ENCODE peak calls at places on chromosomes 4 and X, in five cellular contexts. E is K562, Z is HepG2, M is H1, G is colonic mucosa. C is an unnamed sample.
A peak's percentile ranks its signal among the peaks of the same experiment; 100 is the strongest.

GRCh38 chr4:7295917-7296660 is 103.8 kb downstream of the SORCS2 start:
- DNase-seq in E (peak; percentile 44), Z (no peak), M (peak; percentile 62), G (peak; percentile 25), C (peak; percentile 71)

GRCh38 chrX:129733335-129733734 is 5.4 kb upstream of the XPNPEP2 start:
- DNase-seq in E (no peak), Z (no peak), M (no peak), G (no peak), C (peak; percentile 13)

GRCh38 chrX:117996918-117997480 is 119.6 kb downstream of the KLHL13 start:
- DNase-seq in E (no peak), Z (peak; percentile 0), M (no peak), G (no peak), C (no peak)

GRCh38 chrX:111244238-111244750 is 26.0 kb downstream of the CAPN6 start:
- DNase-seq in E (peak; percentile 16), Z (peak; percentile 0), M (no peak), G (no peak), C (no peak)

GRCh38 chrX:30787012-30787411 is 102.0 kb downstream of the TAB3 start:
- DNase-seq in E (no peak), Z (no peak), M (no peak), G (no peak), C (peak; percentile 22)

GRCh38 chr4:63430105-63430504 is 979.1 kb downstream of the TECRL start:
- DNase-seq in E (no peak), Z (no peak), M (no peak), G (no peak), C (no peak)

GRCh38 chr4:110614173-110614948 is 8.5 kb downstream of the PITX2 start:
- DNase-seq in E (no peak), Z (no peak), M (peak; percentile 68), G (no peak), C (peak; percentile 97)

GRCh38 chrX:20487227-20487626 is 220.5 kb upstream of the RPS6KA3 start:
- DNase-seq in E (no peak), Z (no peak), M (no peak), G (no peak), C (no peak)

GRCh38 chr4:1244978-1245471 is 3.9 kb downstream of the CTBP1 start:
- DNase-seq in E (no peak), Z (no peak), M (no peak), G (no peak), C (peak; percentile 32)

GRCh38 chrX:1358793-1359476 is 22.4 kb downstream of the IL3RA start:
- DNase-seq in E (no peak), Z (no peak), M (no peak), G (no peak), C (no peak)

GRCh38 chr4:128769011-128769410 is 40.5 kb upstream of the JADE1 start:
- DNase-seq in E (no peak), Z (no peak), M (no peak), G (no peak), C (no peak)

GRCh38 chrX:125203379-125203736 is 116.3 kb upstream of the TEX13C start:
- DNase-seq in E (no peak), Z (no peak), M (peak; percentile 61), G (no peak), C (peak; percentile 70)
- H3K9ac ChIP-seq in E (no peak overlapping the region), Z (no peak overlapping the region), M (no peak overlapping the region), G (no peak overlapping the region), C (no peak overlapping the region)

GRCh38 chr4:38055566-38055965 is 95.4 kb downstream of the PTTG2 start:
- DNase-seq in E (no peak), Z (no peak), M (no peak), G (no peak), C (peak; percentile 72)

GRCh38 chr4:38050560-38051350 is 90.6 kb downstream of the PTTG2 start:
- DNase-seq in E (no peak), Z (no peak), M (no peak), G (no peak), C (no peak)

GRCh38 chr4:38058186-38058585 is 98.0 kb downstream of the PTTG2 start:
- DNase-seq in E (no peak), Z (no peak), M (no peak), G (no peak), C (no peak)

GRCh38 chr4:38060829-38061431 is 100.7 kb downstream of the PTTG2 start:
- DNase-seq in E (no peak), Z (no peak), M (no peak), G (no peak), C (no peak)

GRCh38 chr4:38056024-38056685 is 96.0 kb downstream of the PTTG2 start:
- DNase-seq in E (no peak), Z (no peak), M (no peak), G (no peak), C (no peak)
- H3K9ac ChIP-seq in E (no peak overlapping the region), Z (no peak overlapping the region), M (no peak overlapping the region), G (no peak overlapping the region), C (no peak overlapping the region)

DNA sequence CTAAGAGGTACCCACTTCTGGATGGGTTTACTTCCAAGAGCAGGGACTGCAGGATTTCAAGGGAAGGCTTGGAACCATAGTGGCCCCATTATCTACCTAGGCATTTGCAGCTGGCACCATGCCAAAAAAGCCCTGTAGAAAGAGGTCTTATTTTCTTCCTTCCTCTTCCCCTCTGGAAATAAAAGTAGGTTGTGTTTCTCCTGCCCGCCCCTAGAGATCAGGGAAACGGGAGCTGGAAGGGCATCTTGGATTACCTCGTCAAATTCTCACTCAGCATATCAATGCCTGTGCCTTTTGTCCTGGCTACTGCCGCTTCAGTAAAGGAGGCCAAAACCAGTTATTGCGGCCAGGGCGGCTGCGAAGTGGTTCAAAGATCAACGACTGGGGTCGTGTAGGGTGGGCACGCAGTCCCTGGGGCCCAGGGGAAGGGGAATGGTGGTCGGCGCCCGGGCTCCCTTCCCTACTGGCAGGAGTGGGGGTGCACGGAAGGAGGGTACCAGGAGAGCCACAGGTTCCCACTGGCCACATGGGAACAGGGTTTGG is 1.5 kb downstream of the SCD5 start:
- DNase-seq in E (no peak), Z (no peak), M (no peak), G (no peak), C (no peak)
- H3K9ac ChIP-seq in E (no peak overlapping the region), Z (no peak overlapping the region), M (no peak overlapping the region), G (no peak overlapping the region), C (peak overlapping the region; percentile 40)

DNA sequence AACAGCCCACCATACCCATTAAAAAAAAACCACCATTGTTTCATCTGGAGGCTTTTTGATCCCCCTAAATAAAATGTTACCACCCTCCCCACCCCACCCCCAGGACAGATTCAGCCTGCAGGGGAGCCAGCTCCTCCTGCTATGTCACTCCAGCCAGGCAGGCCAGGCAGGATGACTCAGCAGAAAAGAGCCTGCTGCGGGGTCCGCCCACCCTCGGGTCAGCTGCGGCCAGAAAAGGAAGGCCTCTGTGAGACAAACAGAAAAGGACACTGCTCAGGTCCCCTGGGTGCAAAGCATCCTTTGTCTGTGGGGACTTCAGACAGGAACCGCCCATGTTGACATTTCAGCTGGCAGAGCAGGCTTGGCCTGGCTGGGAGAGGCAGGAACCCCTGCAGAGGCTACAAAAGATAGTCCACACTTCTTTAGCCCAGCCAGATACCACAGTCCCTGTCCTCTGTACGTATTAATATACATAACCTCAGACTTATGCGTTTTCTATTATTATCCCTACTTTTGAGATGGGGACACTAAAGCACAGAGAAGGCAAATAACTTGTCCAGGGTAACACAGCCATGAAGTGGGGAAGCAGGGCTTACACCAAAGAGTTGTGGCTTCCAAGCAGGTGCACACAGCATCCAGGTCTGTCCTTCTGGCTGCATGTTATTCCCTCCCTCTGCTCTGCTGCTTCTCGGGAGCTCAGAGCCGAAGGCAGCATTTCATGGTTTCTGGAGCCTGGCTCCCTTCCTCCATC is 147.7 kb downstream of the CPEB2 start:
- DNase-seq in E (peak; percentile 88), Z (peak; percentile 93), M (peak; percentile 62), G (peak; percentile 50), C (peak; percentile 92)
- H3K9ac ChIP-seq in E (peak overlapping the region; percentile 59), Z (no peak overlapping the region), M (no peak overlapping the region), G (no peak overlapping the region), C (no peak overlapping the region)

GRCh38 chrX:288561-288991 is 7.4 kb downstream of the PLCXD1 start:
- DNase-seq in E (no peak), Z (no peak), M (no peak), G (peak; percentile 14), C (no peak)

GRCh38 chrX:283115-283845 is 2.1 kb downstream of the PLCXD1 start:
- DNase-seq in E (peak; percentile 90), Z (no peak), M (peak; percentile 90), G (peak; percentile 93), C (peak; percentile 98)

GRCh38 chrX:287670-288069 is 6.5 kb downstream of the PLCXD1 start:
- DNase-seq in E (no peak), Z (no peak), M (no peak), G (no peak), C (no peak)

GRCh38 chrX:281166-281999 is at the start of gene PLCXD1:
- DNase-seq in E (peak; percentile 85), Z (peak; percentile 85), M (peak; percentile 80), G (no peak), C (peak; percentile 97)

DNA sequence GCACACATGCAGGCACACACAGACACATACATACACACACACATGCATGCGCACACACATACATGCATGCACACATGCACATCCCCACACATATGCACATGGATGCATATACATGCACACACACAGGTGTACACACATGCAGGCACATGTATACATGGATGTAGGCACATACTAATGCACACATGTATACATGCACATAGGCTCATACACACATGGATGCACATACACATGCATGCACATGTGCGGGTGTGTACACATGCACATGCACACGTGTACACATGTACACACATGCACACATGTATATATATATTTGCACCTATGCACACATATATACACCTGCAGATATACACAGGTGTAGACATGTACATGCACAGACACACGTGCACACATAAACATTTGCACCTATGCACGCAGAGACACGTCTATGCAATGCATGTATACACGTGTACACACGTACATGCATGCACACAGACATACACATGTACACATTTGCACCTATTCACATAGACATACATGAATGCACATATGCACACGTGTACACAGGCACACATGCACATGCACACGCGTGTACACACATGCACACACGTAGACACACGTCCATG is 4.0 kb downstream of the PLCXD1 start:
- DNase-seq in E (no peak), Z (no peak), M (no peak), G (peak; percentile 7), C (no peak)
- H3K9ac ChIP-seq in E (no peak overlapping the region), Z (no peak overlapping the region), M (peak overlapping the region; percentile 50), G (no peak overlapping the region), C (no peak overlapping the region)